ENCODE peak calls at places on chromosomes 5 and 9, in nine cellular contexts. A is 8988T; U is HEK293T; H is stimulated activated CD4-positive, alpha-beta T cell treated with anti-CD3 and anti-CD28 coated beads, Interleukin-1b, Interleukin-23, amount 100 ng/mL, for 1 hour; R is putamen; L is mucosa of gallbladder; N is GM23338; Q is memory B cell; J is hippocampal formation. P is an unnamed sample.
A peak's percentile ranks its signal among the peaks of the same experiment; 100 is the strongest.

GRCh38 chr9:36485647-36486453 is 85.8 kb upstream of the RNF38 start:
- DNase-seq in A (no peak), U (no peak), H (no peak), R (no peak), L (no peak), N (peak; percentile 63), Q (no peak), J (no peak), P (no peak)

GRCh38 chr9:68672215-68672614 is 32.8 kb upstream of the PIP5K1B start:
- DNase-seq in A (no peak), U (no peak), H (no peak), R (no peak), L (no peak), N (no peak), Q (no peak), J (no peak), P (no peak)

GRCh38 chr9:90942555-90942954 is 140.9 kb downstream of the SYK start:
- DNase-seq in A (no peak), U (no peak), H (no peak), R (no peak), L (no peak), N (no peak), Q (no peak), J (no peak), P (no peak)

GRCh38 chr9:80650964-80651555 is 1038.3 kb downstream of the TLE1 start:
- DNase-seq in A (no peak), U (no peak), H (no peak), R (no peak), L (no peak), N (no peak), Q (no peak), J (no peak), P (no peak)

GRCh38 chr9:94824913-94825619 is 98.6 kb downstream of the AOPEP start:
- DNase-seq in A (no peak), U (no peak), H (no peak), R (no peak), L (no peak), N (peak; percentile 67), Q (no peak), J (no peak), P (no peak)

GRCh38 chr9:108259917-108260675 is 595.7 kb downstream of the ACTL7B start:
- DNase-seq in A (no peak), U (no peak), H (no peak), R (no peak), L (no peak), N (no peak), Q (no peak), J (no peak), P (no peak)

GRCh38 chr5:150285114-150285513 is 4.5 kb downstream of the CAMK2A start:
- DNase-seq in A (no peak), U (no peak), H (no peak), R (no peak), L (no peak), N (no peak), Q (no peak), J (no peak), P (peak; percentile 52)

GRCh38 chr9:129682381-129682780 is 16.9 kb downstream of the PRRX2 start:
- DNase-seq in A (no peak), U (no peak), H (no peak), R (no peak), L (no peak), N (no peak), Q (no peak), J (no peak), P (no peak)

GRCh38 chr9:96554326-96554725 is 65.3 kb downstream of the CDC14B start:
- DNase-seq in A (no peak), U (no peak), H (no peak), R (no peak), L (no peak), N (no peak), Q (no peak), J (no peak), P (no peak)